ENCODE peak calls at places on chromosome 19, in eight cellular contexts. U is fibroblast of the aortic adventitia; L is cardiac fibroblast; C is NCI-H345; K is GM18507; J is CD4-positive, CD25-positive, alpha-beta regulatory T cell; T is H1; P is heart right ventricle. O is an unnamed sample.

GRCh38 chr19:7982651-7983099 is 22.8 kb downstream of the ELAVL1 start:
- DNase-seq in U (no peak), L (no peak), C (no peak), K (no peak), J (no peak), T (no peak), P (no peak), O (no peak)

GRCh38 chr19:918481-919156 is 1.5 kb downstream of the KISS1R start:
- DNase-seq in U (no peak), L (no peak), C (peak; percentile 62), K (no peak), J (no peak), T (no peak), P (no peak), O (no peak)

GRCh38 chr19:28710278-28710677 is 502.7 kb downstream of the UQCRFS1 start:
- DNase-seq in U (peak; percentile 87), L (peak; percentile 84), C (peak; percentile 91), K (no peak), J (peak; percentile 62), T (no peak), P (no peak), O (peak; percentile 31)

GRCh38 chr19:55683449-55684261 is 8.6 kb downstream of the EPN1 start:
- DNase-seq in U (no peak), L (no peak), C (no peak), K (no peak), J (no peak), T (no peak), P (no peak), O (no peak)

GRCh38 chr19:46431824-46432223 is 3.1 kb upstream of the PNMA8C start:
- DNase-seq in U (no peak), L (no peak), C (no peak), K (no peak), J (no peak), T (peak; percentile 76), P (no peak), O (no peak)

GRCh38 chr19:17406039-17406886 is 833 bp upstream of the BST2 start:
- DNase-seq in U (no peak), L (no peak), C (no peak), K (no peak), J (peak; percentile 49), T (no peak), P (no peak), O (peak; percentile 85)

GRCh38 chr19:13526552-13526951 is 20.3 kb upstream of the CACNA1A start:
- DNase-seq in U (peak; percentile 39), L (peak; percentile 19), C (no peak), K (no peak), J (no peak), T (peak; percentile 83), P (no peak), O (peak; percentile 19)

GRCh38 chr19:40376286-40376862 is 13.6 kb downstream of the HIPK4 start:
- DNase-seq in U (no peak), L (no peak), C (no peak), K (no peak), J (no peak), T (no peak), P (no peak), O (no peak)

GRCh38 chr19:33240181-33240771 is 14.6 kb upstream of the SLC7A10 start:
- DNase-seq in U (no peak), L (no peak), C (peak; percentile 50), K (no peak), J (no peak), T (no peak), P (no peak), O (no peak)

GRCh38 chr19:13839193-13839937 is 37.6 kb upstream of the NANOS3 start:
- DNase-seq in U (peak; percentile 83), L (peak; percentile 93), C (no peak), K (peak; percentile 62), J (peak; percentile 83), T (peak; percentile 69), P (peak; percentile 90), O (peak; percentile 90)

GRCh38 chr19:47518139-47518538 is 3.3 kb upstream of the NAPA start:
- DNase-seq in U (no peak), L (no peak), C (no peak), K (peak; percentile 74), J (peak; percentile 44), T (no peak), P (no peak), O (no peak)

GRCh38 chr19:18717601-18718000 is 34.1 kb downstream of the CRTC1 start:
- DNase-seq in U (peak; percentile 10), L (no peak), C (no peak), K (no peak), J (no peak), T (no peak), P (no peak), O (no peak)

GRCh38 chr19:18503971-18504885 is 17.6 kb downstream of the ELL start:
- DNase-seq in U (no peak), L (no peak), C (no peak), K (peak; percentile 75), J (no peak), T (no peak), P (no peak), O (no peak)

GRCh38 chr19:30066781-30067759 is 125.0 kb downstream of the URI1 start:
- DNase-seq in U (no peak), L (no peak), C (no peak), K (no peak), J (no peak), T (no peak), P (no peak), O (no peak)

O was measured in HT1080.